ENCODE peak calls at places on chromosomes 3 and 15, in seven cellular contexts. O is cardiac muscle cell; B is CD8-positive, alpha-beta T cell; Z is sigmoid colon; I is heart right ventricle; Y is thoracic aorta; W is SJSA1. X is an unnamed sample.

GRCh38 chr3:106711650-106712049 is 665.6 kb upstream of the CCDC54 start:
- DNase-seq in O (no peak), B (no peak), Z (no peak), I (no peak), Y (no peak), W (peak; percentile 28), X (no peak)

GRCh38 chr15:57680021-57680420 is 26.5 kb upstream of the POLR2M start:
- DNase-seq in O (no peak), B (no peak), Z (no peak), I (no peak), Y (no peak), W (peak; percentile 40), X (peak; percentile 65)

GRCh38 chr3:11601446-11602241 is 42.1 kb downstream of the VGLL4 start:
- DNase-seq in O (no peak), B (no peak), Z (peak; percentile 85), I (peak; percentile 67), Y (peak; percentile 57), W (no peak), X (peak; percentile 83)

GRCh38 chr3:187694801-187695200 is 7.6 kb downstream of the RTP2 start:
- DNase-seq in O (no peak), B (no peak), Z (no peak), I (no peak), Y (no peak), W (no peak), X (no peak)

GRCh38 chr15:89121414-89121813 is 33.2 kb downstream of the ABHD2 start:
- DNase-seq in O (no peak), B (no peak), Z (no peak), I (no peak), Y (no peak), W (no peak), X (no peak)

GRCh38 chr3:134503266-134503665 is 17.4 kb downstream of the CEP63 start:
- DNase-seq in O (no peak), B (no peak), Z (no peak), I (no peak), Y (no peak), W (no peak), X (no peak)

GRCh38 chr3:187210555-187211327 is 13.5 kb downstream of the RTP1 start:
- DNase-seq in O (no peak), B (no peak), Z (no peak), I (no peak), Y (no peak), W (peak; percentile 74), X (peak; percentile 85)

GRCh38 chr15:98881526-98882517 is 125.8 kb downstream of the PGPEP1L start:
- DNase-seq in O (peak; percentile 48), B (no peak), Z (no peak), I (no peak), Y (no peak), W (no peak), X (no peak)

GRCh38 chr3:135762188-135762853 is 203.2 kb upstream of the PPP2R3A start:
- DNase-seq in O (peak; percentile 23), B (no peak), Z (no peak), I (no peak), Y (no peak), W (no peak), X (no peak)

GRCh38 chr3:153925826-153926514 is 195.2 kb upstream of the ARHGEF26 start:
- DNase-seq in O (no peak), B (no peak), Z (no peak), I (no peak), Y (no peak), W (no peak), X (no peak)

GRCh38 chr15:38085104-38085503 is 150.7 kb downstream of the TMCO5A start:
- DNase-seq in O (no peak), B (no peak), Z (no peak), I (no peak), Y (no peak), W (no peak), X (no peak)

GRCh38 chr3:25473246-25473645 is 45.2 kb downstream of the RARB start:
- DNase-seq in O (no peak), B (no peak), Z (peak; percentile 69), I (no peak), Y (no peak), W (peak; percentile 55), X (no peak)

GRCh38 chr3:71684752-71685151 is 40.5 kb downstream of the EIF4E3 start:
- DNase-seq in O (no peak), B (no peak), Z (peak; percentile 68), I (no peak), Y (no peak), W (peak; percentile 75), X (peak; percentile 65)

GRCh38 chr3:68256635-68257034 is 602.2 kb upstream of the SUCLG2 start:
- DNase-seq in O (no peak), B (no peak), Z (no peak), I (no peak), Y (no peak), W (no peak), X (no peak)

GRCh38 chr3:78919021-78919755 is 848.6 kb downstream of the ROBO1 start:
- DNase-seq in O (no peak), B (no peak), Z (no peak), I (no peak), Y (no peak), W (peak; percentile 31), X (peak; percentile 23)

GRCh38 chr15:20348291-20348899 is 193.2 kb downstream of the GOLGA6L6 start:
- DNase-seq in O (no peak), B (no peak), Z (peak; percentile 62), I (no peak), Y (no peak), W (no peak), X (no peak)

GRCh38 chr15:29668120-29668602 is 154.1 kb downstream of the TJP1 start:
- DNase-seq in O (peak; percentile 89), B (no peak), Z (peak; percentile 76), I (peak; percentile 48), Y (no peak), W (peak; percentile 77), X (peak; percentile 34)

GRCh38 chr3:14148041-14148985 is 23.5 kb downstream of the TMEM43 start:
- DNase-seq in O (no peak), B (no peak), Z (no peak), I (no peak), Y (no peak), W (no peak), X (no peak)

GRCh38 chr3:126751611-126752302 is 47.7 kb downstream of the CHCHD6 start:
- DNase-seq in O (no peak), B (no peak), Z (no peak), I (no peak), Y (no peak), W (no peak), X (no peak)

GRCh38 chr15:96230557-96231181 is 99.8 kb upstream of the NR2F2 start:
- DNase-seq in O (no peak), B (no peak), Z (no peak), I (no peak), Y (no peak), W (peak; percentile 69), X (no peak)

GRCh38 chr3:194541483-194541882 is 54.7 kb upstream of the ATP13A3 start:
- DNase-seq in O (no peak), B (no peak), Z (no peak), I (no peak), Y (no peak), W (no peak), X (no peak)

GRCh38 chr3:66121288-66121687 is 82.6 kb upstream of the MAGI1 start:
- DNase-seq in O (no peak), B (no peak), Z (no peak), I (no peak), Y (no peak), W (peak; percentile 15), X (no peak)

GRCh38 chr3:40725026-40725425 is 200.3 kb downstream of the ZNF621 start:
- DNase-seq in O (no peak), B (no peak), Z (no peak), I (no peak), Y (no peak), W (no peak), X (no peak)

GRCh38 chr3:105686324-105686897 is 182.4 kb downstream of the CBLB start:
- DNase-seq in O (no peak), B (no peak), Z (no peak), I (no peak), Y (no peak), W (peak; percentile 17), X (no peak)

DNA sequence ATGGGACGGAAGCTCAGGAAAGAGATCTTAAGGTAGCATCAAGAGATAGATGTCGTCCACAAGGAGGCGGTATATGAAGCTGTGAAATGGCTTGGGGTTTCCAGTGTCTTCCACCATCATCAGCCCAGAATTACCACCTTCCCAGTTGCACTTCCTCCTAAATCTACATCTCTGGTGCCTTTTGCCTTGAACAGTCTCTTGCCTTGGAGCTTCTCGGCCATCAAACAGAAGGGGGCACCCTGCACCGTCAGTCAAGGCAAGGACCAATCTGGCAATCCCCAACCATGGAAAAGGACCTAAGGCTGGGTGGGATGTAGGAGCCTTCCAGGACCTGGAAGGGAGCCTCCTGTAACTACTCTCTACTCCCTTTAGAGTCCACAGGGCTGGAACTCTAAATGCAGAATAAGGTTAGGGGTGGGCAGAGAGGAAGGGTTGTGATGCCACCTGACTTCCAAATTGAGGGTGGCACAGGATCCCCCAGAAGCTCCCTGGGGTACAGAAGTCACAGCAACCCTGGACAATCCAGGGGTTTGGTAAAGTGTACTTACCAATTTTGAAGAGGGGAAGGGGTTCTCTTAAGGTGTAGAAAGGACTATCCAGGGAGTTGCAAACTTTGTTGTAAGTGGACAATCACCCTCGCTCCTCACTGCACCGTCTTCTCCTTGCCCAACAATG is 1.0 kb upstream of the RYR3 start:
- DNase-seq in O (peak; percentile 63), B (no peak), Z (peak; percentile 65), I (no peak), Y (no peak), W (no peak), X (no peak)
- H3K4me3 ChIP-seq in O (no peak overlapping the region), B (no peak overlapping the region), Z (peak overlapping the region; percentile 67), I (no peak overlapping the region), Y (peak overlapping the region; percentile 78), W (no peak overlapping the region), X (no peak overlapping the region)

GRCh38 chr15:27690290-27690689 is 408.8 kb downstream of the OCA2 start:
- DNase-seq in O (no peak), B (no peak), Z (no peak), I (no peak), Y (no peak), W (no peak), X (no peak)
- H3K9me3 ChIP-seq in O (no peaks in the 10 kb centered on the region), B (no peaks in the 10 kb centered on the region), Z (no peaks in the 10 kb centered on the region), I (no peaks in the 10 kb centered on the region), Y (no peaks in the 10 kb centered on the region), W (no peaks in the 10 kb centered on the region), X (no peaks in the 10 kb centered on the region)

GRCh38 chr3:47874913-47875312 is 72.0 kb downstream of the DHX30 start:
- DNase-seq in O (no peak), B (no peak), Z (no peak), I (no peak), Y (no peak), W (no peak), X (no peak)
- H3K36me3 ChIP-seq in O (peaks cover 19% of the 10 kb centered on the region), B (peaks cover 14% of the 10 kb centered on the region), Z (peaks cover 18% of the 10 kb centered on the region), I (no peaks in the 10 kb centered on the region), Y (peaks cover 40% of the 10 kb centered on the region), W (peaks cover 77% of the 10 kb centered on the region), X (peaks cover 24% of the 10 kb centered on the region)

GRCh38 chr3:183555541-183556081 is at the start of gene KLHL6:
- DNase-seq in O (no peak), B (peak; percentile 44), Z (no peak), I (peak; percentile 25), Y (no peak), W (no peak), X (no peak)
- H3K4me3 ChIP-seq in O (no peak within 1 kb of the TSS), B (peak within 1 kb of the TSS; percentile 71), Z (peak within 1 kb of the TSS; percentile 7), I (peak within 1 kb of the TSS; percentile 38), Y (peak within 1 kb of the TSS; percentile 51), W (no peak within 1 kb of the TSS), X (no peak within 1 kb of the TSS)